ENCODE peak calls at places on chromosomes 13 and 19, in ten cellular contexts. S is GM12865, T is left lung, M is foreskin fibroblast, W is A673, G is mammary epithelial cell, F is cardiac fibroblast, V is ovary, Q is astrocyte of the cerebellum, D is fibroblast of pulmonary artery. L is an unnamed sample.

GRCh38 chr19:2555422-2556220 is 79.7 kb downstream of the GADD45B start:
- DNase-seq in S (no peak), T (peak), M (no peak), W (no peak), G (no peak), F (no peak), V (no peak), Q (no peak), D (no peak), L (no peak)

GRCh38 chr13:52016296-52016695 is 4.1 kb downstream of the ALG11 start:
- DNase-seq in S (no peak), T (no peak), M (no peak), W (no peak), G (no peak), F (no peak), V (no peak), Q (no peak), D (no peak), L (no peak)

GRCh38 chr13:106433066-106433465 is 102.4 kb downstream of the EFNB2 start:
- DNase-seq in S (no peak), T (no peak), M (peak), W (no peak), G (no peak), F (peak), V (no peak), Q (no peak), D (no peak), L (no peak)

GRCh38 chr13:90891329-90891728 is 456.2 kb upstream of the MIR17HG start:
- DNase-seq in S (no peak), T (no peak), M (no peak), W (no peak), G (no peak), F (no peak), V (no peak), Q (no peak), D (no peak), L (no peak)

GRCh38 chr13:98345103-98345899 is 168.2 kb upstream of the RNF113B start:
- DNase-seq in S (no peak), T (no peak), M (no peak), W (no peak), G (no peak), F (no peak), V (no peak), Q (no peak), D (no peak), L (no peak)

GRCh38 chr19:46513461-46514236 is 18.0 kb upstream of the PNMA8B start:
- DNase-seq in S (peak), T (peak), M (peak), W (peak), G (peak), F (peak), V (peak), Q (peak), D (peak), L (no peak)

GRCh38 chr19:19445911-19446361 is 40.5 kb downstream of the GATAD2A start:
- DNase-seq in S (peak), T (no peak), M (peak), W (no peak), G (peak), F (peak), V (no peak), Q (no peak), D (no peak), L (no peak)

GRCh38 chr13:66831317-66831716 is 398.8 kb downstream of the PCDH9 start:
- DNase-seq in S (no peak), T (no peak), M (no peak), W (no peak), G (no peak), F (no peak), V (no peak), Q (no peak), D (no peak), L (no peak)

GRCh38 chr13:44302948-44303575 is 70.6 kb upstream of the SERP2 start:
- DNase-seq in S (peak), T (no peak), M (no peak), W (no peak), G (no peak), F (peak), V (no peak), Q (no peak), D (peak), L (no peak)

GRCh38 chr13:64529874-64530485 is 2700.2 kb downstream of the PCDH9 start:
- DNase-seq in S (peak), T (no peak), M (no peak), W (peak), G (no peak), F (peak), V (no peak), Q (no peak), D (peak), L (no peak)

GRCh38 chr13:23612182-23612581 is 42.0 kb downstream of the TNFRSF19 start:
- DNase-seq in S (no peak), T (no peak), M (no peak), W (no peak), G (no peak), F (no peak), V (no peak), Q (no peak), D (no peak), L (no peak)

GRCh38 chr13:79548886-79549285 is 67.9 kb downstream of the NDFIP2 start:
- DNase-seq in S (no peak), T (no peak), M (no peak), W (peak), G (peak), F (peak), V (no peak), Q (peak), D (peak), L (no peak)

GRCh38 chr19:31610036-31610435 is 260.8 kb upstream of the TSHZ3 start:
- DNase-seq in S (no peak), T (no peak), M (no peak), W (no peak), G (no peak), F (no peak), V (no peak), Q (no peak), D (no peak), L (no peak)

GRCh38 chr13:41053384-41053826 is 7.9 kb upstream of the WBP4 start:
- DNase-seq in S (peak), T (no peak), M (peak), W (no peak), G (peak), F (peak), V (no peak), Q (no peak), D (peak), L (no peak)

GRCh38 chr13:62663767-62664166 is 1248.1 kb upstream of the PCDH20 start:
- DNase-seq in S (no peak), T (no peak), M (no peak), W (no peak), G (no peak), F (no peak), V (no peak), Q (no peak), D (no peak), L (no peak)

GRCh38 chr13:26978081-26978860 is 193.3 kb downstream of the USP12 start:
- DNase-seq in S (no peak), T (no peak), M (no peak), W (no peak), G (no peak), F (no peak), V (no peak), Q (no peak), D (no peak), L (no peak)

GRCh38 chr13:98798849-98799645 is 46.6 kb upstream of the SLC15A1 start:
- DNase-seq in S (no peak), T (no peak), M (peak), W (no peak), G (no peak), F (peak), V (no peak), Q (peak), D (peak), L (peak)

GRCh38 chr19:48006762-48007161 is 12.3 kb downstream of the ELSPBP1 start:
- DNase-seq in S (peak), T (no peak), M (no peak), W (peak), G (no peak), F (peak), V (no peak), Q (no peak), D (no peak), L (no peak)

GRCh38 chr19:38831142-38831605 is 420 bp downstream of the ECH1 start:
- DNase-seq in S (peak), T (peak), M (peak), W (no peak), G (peak), F (peak), V (peak), Q (peak), D (peak), L (peak)

GRCh38 chr19:41541990-41542584 is 33.9 kb upstream of the CEACAM21 start:
- DNase-seq in S (peak), T (peak), M (no peak), W (peak), G (peak), F (peak), V (no peak), Q (no peak), D (peak), L (no peak)

GRCh38 chr13:44365899-44366298 is 7.7 kb upstream of the SERP2 start:
- DNase-seq in S (no peak), T (no peak), M (no peak), W (no peak), G (no peak), F (no peak), V (no peak), Q (no peak), D (no peak), L (no peak)

GRCh38 chr13:44465318-44465717 is 91.7 kb downstream of the SERP2 start:
- DNase-seq in S (no peak), T (no peak), M (peak), W (no peak), G (peak), F (peak), V (no peak), Q (no peak), D (no peak), L (no peak)

GRCh38 chr19:5691205-5691929 is 1.3 kb downstream of the RPL36 start:
- DNase-seq in S (peak), T (peak), M (no peak), W (peak), G (peak), F (peak), V (peak), Q (no peak), D (peak), L (no peak)

GRCh38 chr13:72864142-72865035 is 82.5 kb downstream of the PIBF1 start:
- DNase-seq in S (peak), T (no peak), M (peak), W (no peak), G (no peak), F (peak), V (no peak), Q (peak), D (no peak), L (peak)

GRCh38 chr13:110576736-110577476 is 15.4 kb upstream of the RAB20 start:
- DNase-seq in S (no peak), T (no peak), M (no peak), W (no peak), G (peak), F (no peak), V (no peak), Q (no peak), D (no peak), L (no peak)

GRCh38 chr19:7795555-7796161 is 32.6 kb downstream of the CLEC4M start:
- DNase-seq in S (no peak), T (no peak), M (no peak), W (no peak), G (no peak), F (peak), V (no peak), Q (no peak), D (no peak), L (no peak)

GRCh38 chr19:43332058-43332922 is 21.2 kb upstream of the CD177 start:
- DNase-seq in S (no peak), T (no peak), M (no peak), W (no peak), G (no peak), F (no peak), V (no peak), Q (no peak), D (no peak), L (no peak)

GRCh38 chr19:28567834-28568233 is 645.1 kb downstream of the UQCRFS1 start:
- DNase-seq in S (no peak), T (no peak), M (no peak), W (no peak), G (no peak), F (no peak), V (no peak), Q (no peak), D (no peak), L (no peak)

GRCh38 chr19:14809272-14810057 is 25.5 kb downstream of the OR7A5 start:
- DNase-seq in S (no peak), T (no peak), M (no peak), W (no peak), G (no peak), F (no peak), V (no peak), Q (no peak), D (no peak), L (no peak)

GRCh38 chr13:95896302-95896701 is 156.9 kb downstream of the UGGT2 start:
- DNase-seq in S (no peak), T (no peak), M (no peak), W (no peak), G (no peak), F (peak), V (no peak), Q (no peak), D (peak), L (no peak)

GRCh38 chr19:55477905-55478304 is 1.5 kb downstream of the ZNF628 start:
- DNase-seq in S (no peak), T (peak), M (no peak), W (no peak), G (no peak), F (no peak), V (no peak), Q (no peak), D (no peak), L (no peak)

GRCh38 chr13:111281751-111282311 is 38.6 kb upstream of the TEX29 start:
- DNase-seq in S (no peak), T (no peak), M (peak), W (no peak), G (no peak), F (peak), V (no peak), Q (no peak), D (peak), L (peak)

GRCh38 chr19:23461120-23461519 is 65.8 kb upstream of the ZNF91 start:
- DNase-seq in S (no peak), T (no peak), M (no peak), W (no peak), G (no peak), F (no peak), V (no peak), Q (no peak), D (no peak), L (no peak)

GRCh38 chr13:108212901-108213300 is 2.4 kb downstream of the LIG4 start:
- DNase-seq in S (no peak), T (no peak), M (no peak), W (no peak), G (no peak), F (no peak), V (no peak), Q (no peak), D (no peak), L (no peak)
- TF ChIP-seq CTCF in S (no peak), T (no peak), M (no peak), W (no peak), G (no peak), F (no peak), V (no peak), Q (no peak), D (no peak), L (no peak)

GRCh38 chr13:33017410-33017929 is 1.2 kb downstream of the KL start:
- DNase-seq in S (peak), T (no peak), M (no peak), W (peak), G (peak), F (peak), V (no peak), Q (peak), D (peak), L (no peak)
- H3K4me3 ChIP-seq in S (peak), T (peak), M (no peak), W (no peak), G (no peak), F (no peak), V (no peak), Q (no peak), D (peak), L (no peak)

GRCh38 chr13:55244991-55245644 is 1895.6 kb upstream of the PRR20A start:
- DNase-seq in S (peak), T (no peak), M (no peak), W (peak), G (no peak), F (peak), V (no peak), Q (no peak), D (no peak), L (no peak)
- TF ChIP-seq CTCF in S (peak), T (no peak), M (no peak), W (peak), G (peak), F (no peak), V (no peak), Q (peak), D (no peak), L (no peak)

DNA sequence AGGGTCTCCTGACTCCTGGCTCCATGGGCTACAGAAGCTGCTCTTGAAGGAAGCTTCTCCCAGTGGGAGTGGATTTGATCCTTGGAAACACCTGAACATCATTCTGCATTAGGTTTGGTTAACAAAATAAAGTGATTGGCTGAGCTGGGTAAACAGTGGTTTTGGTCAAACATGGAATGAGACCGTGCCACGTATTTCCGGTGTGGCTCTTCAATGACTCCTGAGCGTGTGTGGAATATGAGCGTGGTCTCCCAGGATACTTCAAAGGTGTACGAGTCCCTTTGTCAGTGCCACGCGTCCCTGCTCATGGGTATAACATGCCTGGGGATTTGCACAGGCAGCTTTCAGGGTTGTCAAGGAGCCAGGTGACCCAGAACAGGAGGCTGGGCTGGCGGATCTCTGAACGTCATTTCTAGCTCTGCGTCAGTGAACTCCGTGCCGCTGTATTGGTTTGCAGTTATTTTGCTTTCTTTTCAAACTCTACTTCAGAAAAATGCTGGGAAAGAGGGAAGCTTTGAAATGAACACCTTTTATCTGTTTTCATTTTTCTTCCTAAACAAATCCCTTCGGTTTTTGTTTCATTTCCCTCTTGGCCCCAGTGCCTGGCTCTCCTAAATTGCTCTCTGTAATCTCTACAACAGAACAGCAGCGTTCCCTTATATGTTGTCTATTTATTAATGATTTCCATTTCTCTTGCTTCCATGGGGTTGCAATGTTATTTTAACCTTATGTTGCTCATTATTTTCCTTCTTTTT is 26.3 kb upstream of the GJB6 start:
- DNase-seq in S (no peak), T (no peak), M (no peak), W (no peak), G (peak), F (no peak), V (no peak), Q (no peak), D (no peak), L (no peak)
- H3K4me3 ChIP-seq in S (no peak), T (no peak), M (no peak), W (peak), G (no peak), F (no peak), V (no peak), Q (no peak), D (no peak), L (no peak)

GRCh38 chr13:100987993-100988392 is 313.4 kb upstream of the TMTC4 start:
- DNase-seq in S (no peak), T (no peak), M (peak), W (peak), G (no peak), F (peak), V (no peak), Q (no peak), D (peak), L (peak)
- TF ChIP-seq CTCF in S (no peak), T (no peak), M (peak), W (peak), G (no peak), F (no peak), V (no peak), Q (peak), D (peak), L (peak)

GRCh38 chr13:21399741-21400140 is 59.4 kb downstream of the ZDHHC20 start:
- DNase-seq in S (no peak), T (no peak), M (no peak), W (peak), G (peak), F (peak), V (no peak), Q (no peak), D (peak), L (no peak)

DNA sequence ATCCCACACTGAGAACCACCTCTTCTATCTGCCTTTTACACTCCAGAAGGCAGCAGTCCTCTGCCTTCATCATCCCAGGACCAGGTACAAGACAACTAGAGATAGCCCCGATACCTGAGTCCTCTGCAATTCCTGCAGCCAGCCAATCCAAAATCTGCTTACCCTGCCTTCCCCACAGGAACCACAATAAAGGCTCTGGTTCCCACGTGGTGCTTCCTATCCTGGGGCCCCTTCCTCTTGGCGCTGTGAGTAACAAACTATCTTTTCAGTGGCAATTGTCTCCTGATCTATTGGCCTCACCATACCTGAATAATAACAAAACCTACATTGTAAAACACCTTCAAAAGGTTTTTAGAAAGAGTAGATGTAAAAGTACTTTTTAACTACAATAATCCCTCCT is 63.1 kb downstream of the ZDHHC20 start:
- DNase-seq in S (no peak), T (no peak), M (no peak), W (no peak), G (no peak), F (no peak), V (no peak), Q (no peak), D (no peak), L (no peak)
- H3K4me3 ChIP-seq in S (no peak), T (no peak), M (no peak), W (no peak), G (no peak), F (no peak), V (no peak), Q (no peak), D (no peak), L (no peak)

DNA sequence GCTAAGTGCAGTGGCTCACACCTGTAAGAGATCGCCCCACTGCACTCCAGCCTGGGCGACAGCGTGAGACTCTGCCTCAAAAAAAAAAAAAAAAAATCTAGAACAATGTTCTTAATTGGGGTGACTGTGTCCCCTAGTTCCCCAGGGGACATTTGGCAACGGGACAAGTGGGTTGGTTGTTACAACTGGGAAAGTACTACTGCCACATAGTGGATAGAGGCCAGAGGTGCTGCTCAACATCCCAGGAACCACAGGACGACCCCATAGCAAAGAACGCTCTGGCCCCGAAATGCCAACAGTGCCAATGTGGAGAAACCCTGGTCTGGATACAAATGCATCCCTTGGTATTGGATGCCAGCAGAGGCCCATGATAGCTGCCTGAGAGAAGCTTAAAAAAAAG is 11.8 kb downstream of the NLRP12 start:
- DNase-seq in S (no peak), T (peak), M (no peak), W (peak), G (no peak), F (no peak), V (no peak), Q (no peak), D (no peak), L (no peak)
- TF ChIP-seq CTCF in S (no peak), T (no peak), M (peak), W (peak), G (no peak), F (peak), V (no peak), Q (peak), D (peak), L (no peak)